ENCODE peak calls at places on chromosomes 13 and 19, in seven cellular contexts. W is ureter; V is T-helper 1 cell; N is T1000; S is activated T-helper 9 cell treated with anti-CD3 and anti-CD28 coated beads, Interleukin-2, amount 50 U/mL, for 16 hours; O is amniotic epithelial cell; I is T-cell. H is an unnamed sample.

GRCh38 chr19:56015756-56016155 is 29.2 kb downstream of the NLRP5 start:
- DNase-seq in V (no peak), N (no peak), S (no peak), W (no peak), O (no peak), I (no peak), H (peak; percentile 53)

GRCh38 chr13:37386276-37386675 is 212.3 kb downstream of the POSTN start:
- DNase-seq in V (no peak), N (no peak), W (no peak), O (peak; percentile 64), S (no peak), I (no peak), H (no peak)

GRCh38 chr19:55305491-55305890 is 19.6 kb downstream of the TMEM150B start:
- DNase-seq in O (peak; percentile 27), W (no peak), N (no peak), I (peak; percentile 57), S (peak; percentile 24), V (no peak), H (no peak)

GRCh38 chr19:47444388-47444821 is 25.1 kb upstream of the MEIS3 start:
- DNase-seq in I (peak; percentile 50), N (no peak), S (no peak), V (no peak), W (no peak), O (no peak), H (no peak)

GRCh38 chr13:35916186-35916585 is 215.0 kb downstream of the DCLK1 start:
- DNase-seq in O (no peak), V (no peak), I (no peak), S (no peak), W (no peak), N (no peak), H (no peak)

GRCh38 chr13:40102360-40102727 is 446.9 kb downstream of the COG6 start:
- DNase-seq in V (no peak), N (no peak), I (no peak), S (no peak), W (no peak), O (no peak), H (no peak)

GRCh38 chr19:5967994-5968430 is 9.9 kb downstream of the RANBP3 start:
- DNase-seq in O (peak; percentile 85), S (peak; percentile 26), N (peak; percentile 40), V (no peak), I (peak; percentile 55), W (peak; percentile 69), H (peak; percentile 72)

GRCh38 chr19:13872695-13873389 is 4.1 kb upstream of the NANOS3 start:
- DNase-seq in S (no peak), W (no peak), N (no peak), I (peak; percentile 40), V (no peak), O (no peak), H (no peak)

GRCh38 chr19:55285225-55285890 is 1.6 kb downstream of the BRSK1 start:
- DNase-seq in V (no peak), N (no peak), I (no peak), W (no peak), S (no peak), O (no peak), H (no peak)

GRCh38 chr13:40447857-40448256 is 218.6 kb downstream of the FOXO1 start:
- DNase-seq in W (no peak), S (no peak), I (no peak), N (no peak), O (no peak), V (no peak), H (no peak)

GRCh38 chr13:40191186-40191980 is 475.1 kb downstream of the FOXO1 start:
- DNase-seq in W (no peak), O (peak; percentile 93), I (no peak), V (no peak), N (no peak), S (no peak), H (no peak)